ENCODE peak calls at places on chromosomes 5 and 9, in seven cellular contexts. F, H, I, S, R, B and V are unnamed samples.

GRCh38 chr5:71782771-71783770 is 64.0 kb downstream of the CARTPT start:
- DNase-seq in S (peak), F (peak), H (peak), R (peak), B (peak), I (peak), V (peak)

GRCh38 chr5:40736103-40736875 is 19.5 kb downstream of the TTC33 start:
- DNase-seq in B (no peak), R (peak), F (peak), I (no peak), S (peak), H (peak), V (no peak)

GRCh38 chr9:129886226-129887174 is 51.2 kb downstream of the USP20 start:
- DNase-seq in R (no peak), B (peak), F (peak), H (no peak), I (no peak), S (no peak), V (no peak)

GRCh38 chr5:1460054-1460682 is 14.9 kb upstream of the SLC6A3 start:
- DNase-seq in F (no peak), I (no peak), R (no peak), B (no peak), H (no peak), S (no peak), V (no peak)

GRCh38 chr9:17578911-17579793 is at the start of gene SH3GL2:
- DNase-seq in I (no peak), H (peak), F (peak), S (peak), B (peak), R (peak), V (peak)

GRCh38 chr5:10310073-10310779 is 2.5 kb upstream of the CMBL start:
- DNase-seq in F (no peak), I (no peak), R (peak), S (peak), B (no peak), H (peak), V (no peak)

GRCh38 chr9:89177021-89177400 is 1.6 kb downstream of the SHC3 start:
- DNase-seq in S (no peak), B (no peak), I (no peak), F (peak), R (no peak), H (peak), V (no peak)

GRCh38 chr5:115579747-115580173 is 22.5 kb downstream of the TICAM2 start:
- DNase-seq in I (no peak), H (peak), R (peak), F (no peak), S (peak), B (no peak), V (no peak)

GRCh38 chr5:84202136-84202535 is 182.5 kb downstream of the EDIL3 start:
- DNase-seq in F (no peak), H (no peak), I (no peak), B (no peak), R (no peak), S (no peak), V (no peak)

GRCh38 chr5:177343777-177344176 is 7.7 kb downstream of the LMAN2 start:
- DNase-seq in F (no peak), I (no peak), R (no peak), H (no peak), B (no peak), S (no peak), V (no peak)

GRCh38 chr5:170273968-170274710 is 23.4 kb downstream of the LCP2 start:
- DNase-seq in R (peak), H (no peak), B (no peak), F (peak), S (peak), I (no peak), V (no peak)

GRCh38 chr5:56289602-56289987 is 56.5 kb upstream of the ANKRD55 start:
- DNase-seq in H (no peak), I (no peak), R (no peak), F (no peak), B (no peak), S (no peak), V (no peak)

GRCh38 chr9:95268681-95269080 is 48.8 kb downstream of the FANCC start:
- DNase-seq in F (peak), S (no peak), I (no peak), R (peak), B (no peak), H (peak), V (no peak)

GRCh38 chr5:80655231-80655784 is 525 bp upstream of the DHFR start:
- DNase-seq in R (peak), I (no peak), F (peak), B (no peak), H (peak), S (no peak), V (no peak)

GRCh38 chr5:25544652-25545249 is 900.0 kb upstream of the CDH10 start:
- DNase-seq in S (peak), F (no peak), B (no peak), R (peak), I (peak), H (no peak), V (peak)

GRCh38 chr5:914612-915011 is 21.9 kb downstream of the TRIP13 start:
- DNase-seq in S (no peak), R (no peak), B (no peak), H (no peak), F (no peak), I (no peak), V (no peak)

GRCh38 chr5:1911773-1912235 is 29.1 kb upstream of the IRX4 start:
- DNase-seq in I (no peak), B (no peak), R (no peak), H (no peak), F (no peak), S (no peak), V (no peak)

GRCh38 chr9:90839183-90839582 is 37.6 kb downstream of the SYK start:
- DNase-seq in R (no peak), I (no peak), S (no peak), F (no peak), B (no peak), H (no peak), V (no peak)

GRCh38 chr9:110536802-110537201 is 42.7 kb downstream of the SVEP1 start:
- DNase-seq in F (peak), R (peak), H (peak), I (no peak), S (no peak), B (no peak), V (no peak)

GRCh38 chr5:146126068-146126467 is 20.7 kb upstream of the PLAC8L1 start:
- DNase-seq in H (no peak), F (no peak), S (no peak), R (no peak), B (no peak), I (no peak), V (no peak)

GRCh38 chr5:372911-373709 is 51.6 kb downstream of the AHRR start:
- DNase-seq in R (peak), I (no peak), B (peak), H (peak), F (no peak), S (no peak), V (peak)

GRCh38 chr9:21348430-21348829 is 2.3 kb downstream of the IFNA6 start:
- DNase-seq in H (no peak), S (no peak), R (no peak), B (no peak), F (no peak), I (no peak), V (no peak)

GRCh38 chr5:78647838-78648358 is 674 bp downstream of the LHFPL2 start:
- DNase-seq in I (peak), F (peak), S (peak), R (peak), H (peak), B (peak), V (no peak)

GRCh38 chr5:37717613-37718431 is 122.0 kb downstream of the GDNF start:
- DNase-seq in S (peak), B (no peak), H (peak), I (peak), F (peak), R (peak), V (peak)

GRCh38 chr9:98085955-98086354 is 29.4 kb downstream of the NANS start:
- DNase-seq in H (no peak), S (no peak), I (no peak), B (no peak), F (no peak), R (peak), V (no peak)

GRCh38 chr9:35798658-35799366 is 7.4 kb downstream of the NPR2 start:
- DNase-seq in H (peak), S (peak), I (no peak), F (no peak), R (peak), B (no peak), V (no peak)

GRCh38 chr9:17627641-17628040 is 48.8 kb downstream of the SH3GL2 start:
- DNase-seq in I (no peak), R (no peak), F (no peak), H (no peak), S (no peak), B (no peak), V (no peak)

GRCh38 chr5:116375926-116376325 is 198.7 kb downstream of the SEMA6A start:
- DNase-seq in H (no peak), I (no peak), R (no peak), F (no peak), B (no peak), S (no peak), V (no peak)

GRCh38 chr5:38208782-38209378 is 49.5 kb upstream of the EGFLAM start:
- DNase-seq in S (peak), R (peak), I (peak), B (no peak), F (peak), H (peak), V (no peak)

GRCh38 chr9:127282611-127283010 is 18.0 kb downstream of the GARNL3 start:
- DNase-seq in B (no peak), H (no peak), I (no peak), R (no peak), S (no peak), F (no peak), V (no peak)

GRCh38 chr9:109914280-109915027 is 134.5 kb downstream of the PALM2AKAP2 start:
- DNase-seq in S (no peak), B (no peak), I (no peak), H (peak), R (no peak), F (peak), V (no peak)

GRCh38 chr9:36407122-36407723 is 7.2 kb upstream of the RNF38 start:
- DNase-seq in H (peak), S (peak), R (peak), I (peak), F (peak), B (peak), V (peak)

GRCh38 chr9:95505676-95506437 is 10.9 kb downstream of the PTCH1 start:
- DNase-seq in I (no peak), B (peak), S (peak), H (peak), R (peak), F (peak), V (peak)

GRCh38 chr5:61675015-61675692 is 343.1 kb downstream of the ZSWIM6 start:
- DNase-seq in S (no peak), H (no peak), B (no peak), R (no peak), F (no peak), I (no peak), V (no peak)

GRCh38 chr5:90201923-90202322 is 207.6 kb downstream of the CETN3 start:
- DNase-seq in S (peak), R (peak), H (peak), B (no peak), F (peak), I (no peak), V (no peak)

GRCh38 chr9:132919609-132920268 is 24.7 kb downstream of the TSC1 start:
- DNase-seq in R (no peak), I (peak), F (no peak), H (no peak), B (no peak), S (no peak), V (no peak)

GRCh38 chr5:32541241-32541640 is 44.1 kb upstream of the SUB1 start:
- DNase-seq in I (no peak), R (no peak), F (peak), H (no peak), S (no peak), B (no peak), V (no peak)

GRCh38 chr5:1110260-1110929 is 1.5 kb downstream of the SLC12A7 start:
- DNase-seq in I (peak), R (no peak), H (peak), S (no peak), B (no peak), F (no peak), V (no peak)

GRCh38 chr9:121929893-121930875 is 162.9 kb downstream of the TTLL11 start:
- DNase-seq in R (no peak), F (no peak), I (no peak), S (no peak), B (no peak), H (peak), V (peak)

DNA sequence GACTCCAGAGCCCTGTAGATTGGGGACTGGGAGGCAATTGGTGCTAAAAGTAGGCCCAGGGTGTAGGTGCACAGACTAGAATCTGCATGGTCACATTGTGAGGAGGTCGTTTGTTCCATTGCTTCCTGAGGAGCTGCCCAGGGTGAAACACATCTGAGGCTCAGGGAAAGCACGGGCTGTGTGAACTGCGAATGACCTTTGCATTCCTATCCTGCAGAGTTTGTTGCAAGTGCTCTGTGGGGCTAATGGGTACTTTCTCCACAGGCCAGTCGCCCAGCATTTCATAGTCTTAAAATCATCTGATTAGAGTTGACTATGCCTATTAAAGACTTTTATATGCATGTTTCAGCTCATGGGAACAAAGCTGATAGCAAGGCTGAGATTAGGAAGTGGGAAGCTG is 14.4 kb upstream of the SLC46A2 start:
- DNase-seq in H (no peak), F (no peak), S (no peak), B (no peak), I (no peak), R (no peak), V (no peak)
- TF ChIP-seq CTCF in H (no peak), F (no peak), S (no peak), B (no peak), I (no peak), R (no peak), V (no peak)

DNA sequence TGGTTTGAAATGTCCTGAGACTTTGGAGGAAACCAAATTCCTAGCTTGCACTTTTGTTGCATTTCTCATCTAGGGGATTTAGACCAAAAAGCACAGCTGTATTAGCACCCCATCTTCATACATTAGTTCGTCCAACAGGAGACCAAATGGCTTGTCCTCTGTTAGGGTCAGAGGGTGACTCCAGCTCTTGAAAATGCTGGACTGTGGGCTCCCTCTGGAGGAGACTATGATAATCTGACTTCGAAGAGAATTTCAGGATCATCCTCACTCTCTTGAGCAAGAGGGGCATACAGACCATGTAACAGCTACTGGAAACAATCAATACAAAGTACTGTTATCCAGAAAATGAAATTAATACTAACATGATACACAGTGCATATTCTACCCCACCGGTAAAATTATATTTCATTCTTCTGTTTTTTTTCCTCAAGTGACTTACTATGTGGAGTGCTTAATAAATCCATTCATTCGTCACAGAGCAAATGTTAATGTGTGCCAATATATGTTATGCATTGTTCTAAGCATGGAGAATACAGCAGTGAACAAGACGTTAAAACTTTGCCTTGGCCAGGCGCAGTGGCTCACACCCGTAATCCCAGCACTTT is 63.7 kb upstream of the PPP2CA start:
- DNase-seq in S (peak), B (no peak), F (peak), I (peak), H (peak), R (peak), V (peak)
- TF ChIP-seq CTCF in S (peak), B (peak), F (peak), I (peak), H (peak), R (peak), V (peak)

GRCh38 chr9:38643456-38644173 is 23.2 kb upstream of the ANKRD18A start:
- DNase-seq in I (no peak), B (no peak), H (no peak), R (no peak), S (no peak), F (no peak), V (no peak)

GRCh38 chr9:38644601-38645000 is 24.2 kb upstream of the ANKRD18A start:
- DNase-seq in I (no peak), R (no peak), H (no peak), F (no peak), S (no peak), B (no peak), V (no peak)

GRCh38 chr9:38641142-38641541 is 20.7 kb upstream of the ANKRD18A start:
- DNase-seq in S (no peak), B (no peak), R (no peak), F (no peak), H (no peak), I (no peak), V (no peak)

GRCh38 chr9:38642951-38643350 is 22.6 kb upstream of the ANKRD18A start:
- DNase-seq in B (no peak), S (no peak), R (no peak), F (no peak), I (no peak), H (no peak), V (no peak)

GRCh38 chr9:38641985-38642864 is 21.8 kb upstream of the ANKRD18A start:
- DNase-seq in H (peak), S (peak), I (no peak), F (peak), B (no peak), R (peak), V (no peak)
- TF ChIP-seq CTCF in H (peak), S (peak), I (peak), F (peak), B (peak), R (peak), V (peak)

DNA sequence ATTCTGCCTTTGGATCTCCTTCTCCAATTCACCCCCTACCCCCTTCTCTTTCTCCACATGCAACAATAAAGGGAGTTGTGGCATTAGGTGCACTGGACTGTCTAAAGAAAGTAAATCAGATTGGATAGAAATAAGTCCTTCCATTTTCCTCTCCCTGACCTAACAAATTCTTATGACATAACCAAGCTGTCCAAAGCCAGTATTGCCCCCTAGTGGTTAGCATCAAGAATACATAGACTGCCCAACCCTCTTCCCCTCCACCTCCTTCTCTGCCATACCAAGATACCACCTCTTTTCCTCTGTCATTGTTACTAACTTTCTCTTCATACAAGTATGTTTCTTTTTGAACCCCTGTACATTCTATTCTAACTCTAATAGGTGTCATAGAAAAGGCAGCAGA is 45.7 kb downstream of the PPARGC1B start:
- DNase-seq in H (no peak), R (peak), S (no peak), F (no peak), I (no peak), B (no peak), V (no peak)
- TF ChIP-seq CTCF in H (peak), R (peak), S (no peak), F (peak), I (peak), B (peak), V (peak)

GRCh38 chr9:75933982-75934381 is 43.5 kb downstream of the PCSK5 start:
- DNase-seq in H (no peak), R (no peak), B (no peak), I (peak), F (no peak), S (no peak), V (no peak)

GRCh38 chr9:75939712-75940111 is 49.2 kb downstream of the PCSK5 start:
- DNase-seq in R (no peak), S (no peak), I (no peak), H (no peak), B (no peak), F (no peak), V (no peak)

GRCh38 chr9:75937859-75938258 is 47.4 kb downstream of the PCSK5 start:
- DNase-seq in S (no peak), H (no peak), B (no peak), R (no peak), F (peak), I (no peak), V (no peak)

GRCh38 chr9:75932026-75932425 is 41.6 kb downstream of the PCSK5 start:
- DNase-seq in H (no peak), B (no peak), R (no peak), F (no peak), I (no peak), S (no peak), V (no peak)

DNA sequence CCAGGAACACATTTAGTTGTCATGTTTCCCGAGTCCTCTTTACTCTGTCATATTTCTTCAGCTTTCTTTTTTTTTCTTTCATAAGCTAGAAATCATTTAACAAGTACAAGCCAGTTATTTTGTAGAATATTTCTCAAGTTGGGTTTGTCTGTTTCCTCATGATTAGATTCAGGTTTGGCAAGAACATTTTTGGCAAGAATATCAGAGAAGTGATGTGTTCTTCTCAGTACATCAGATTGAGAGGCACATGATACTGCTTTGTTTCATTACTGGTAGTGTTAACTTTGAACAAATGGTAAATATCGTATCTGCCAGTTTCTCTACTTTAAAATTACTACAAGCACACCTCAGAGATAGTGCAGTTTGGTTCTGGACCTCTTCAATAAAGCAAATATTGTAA is 45.1 kb downstream of the PCSK5 start:
- DNase-seq in F (peak), B (no peak), R (no peak), H (no peak), S (no peak), I (no peak), V (no peak)
- TF ChIP-seq CTCF in F (no peak), B (no peak), R (no peak), H (no peak), S (no peak), I (no peak), V (no peak)

GRCh38 chr5:141669519-141669918 is 12.5 kb downstream of the ARAP3 start:
- DNase-seq in I (no peak), F (no peak), H (no peak), R (no peak), B (no peak), S (no peak), V (no peak)
- TF ChIP-seq CTCF in I (no peak), F (no peak), H (no peak), R (no peak), B (no peak), S (no peak), V (no peak)

GRCh38 chr5:75584641-75585040 is 26.6 kb upstream of the ANKDD1B start:
- DNase-seq in R (peak), F (peak), H (no peak), I (no peak), B (no peak), S (no peak), V (no peak)
- TF ChIP-seq CTCF in R (peak), F (peak), H (peak), I (peak), B (no peak), S (no peak), V (peak)

DNA sequence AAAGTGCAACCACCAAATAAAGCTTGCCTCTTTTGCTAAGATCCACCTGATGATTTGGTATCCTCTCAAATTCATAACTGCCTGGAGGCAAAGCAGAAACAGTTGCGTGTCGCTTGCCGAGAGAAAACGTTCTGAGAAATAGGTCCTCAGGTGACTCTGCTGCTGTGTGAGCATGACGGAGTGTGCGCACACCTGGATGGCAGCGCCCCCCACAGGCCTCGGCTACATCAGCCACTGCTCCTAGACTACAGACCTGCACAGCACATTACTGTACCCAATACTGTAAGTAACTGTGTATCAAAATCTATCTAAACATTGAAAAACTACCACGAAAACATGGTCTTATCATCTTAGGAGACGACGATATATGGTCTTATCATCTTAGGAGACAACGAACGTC is 87.4 kb downstream of the CAMSAP1 start:
- DNase-seq in F (no peak), S (no peak), B (no peak), R (no peak), I (no peak), H (no peak), V (no peak)
- TF ChIP-seq CTCF in F (no peak), S (no peak), B (no peak), R (no peak), I (no peak), H (no peak), V (no peak)